ENCODE peak calls at places on chromosomes 4 and X, in seven cellular contexts. I is NCI-H1105; A is hepatocyte; W is neuronal stem cell; U is NCI-H345; C is endothelial cell; P is naive thymus-derived CD8-positive, alpha-beta T cell. V is an unnamed sample.

GRCh38 chr4:156322592-156322991 is 368.9 kb upstream of the CTSO start:
- DNase-seq in I (no peak), A (no peak), W (no peak), U (no peak), C (no peak), P (no peak), V (peak; percentile 90)

GRCh38 chr4:39118034-39118658 is 56.1 kb downstream of the KLHL5 start:
- DNase-seq in I (no peak), A (no peak), W (no peak), U (no peak), C (no peak), P (no peak), V (no peak)

GRCh38 chr4:126956192-126956897 is 676.4 kb upstream of the INTU start:
- DNase-seq in I (no peak), A (no peak), W (no peak), U (no peak), C (no peak), P (no peak), V (no peak)

GRCh38 chr4:140633951-140634350 is 65.2 kb upstream of the UCP1 start:
- DNase-seq in I (no peak), A (no peak), W (no peak), U (no peak), C (no peak), P (no peak), V (no peak)

GRCh38 chr4:147809171-147809570 is 77.3 kb downstream of the ARHGAP10 start:
- DNase-seq in I (no peak), A (no peak), W (no peak), U (no peak), C (no peak), P (no peak), V (no peak)

GRCh38 chr4:37383579-37384229 is 139.2 kb downstream of the NWD2 start:
- DNase-seq in I (peak; percentile 2), A (peak; percentile 83), W (peak; percentile 53), U (peak; percentile 51), C (peak; percentile 52), P (no peak), V (peak; percentile 11)

GRCh38 chr4:78040431-78040830 is 16.7 kb upstream of the FRAS1 start:
- DNase-seq in I (no peak), A (no peak), W (no peak), U (no peak), C (no peak), P (no peak), V (no peak)

GRCh38 chr4:152935661-152936445 is at the start of gene FHDC1:
- DNase-seq in I (peak; percentile 57), A (peak; percentile 89), W (peak; percentile 51), U (peak; percentile 85), C (peak; percentile 39), P (no peak), V (no peak)

GRCh38 chrX:24946369-24946768 is 69.4 kb downstream of the ARX start:
- DNase-seq in I (no peak), A (no peak), W (no peak), U (no peak), C (no peak), P (no peak), V (no peak)

GRCh38 chr4:154818230-154818629 is 37.2 kb downstream of the RBM46 start:
- DNase-seq in I (no peak), A (no peak), W (no peak), U (no peak), C (no peak), P (no peak), V (no peak)

GRCh38 chr4:41992967-41993857 is 2.9 kb downstream of the SLC30A9 start:
- DNase-seq in I (no peak), A (no peak), W (no peak), U (no peak), C (no peak), P (no peak), V (no peak)

GRCh38 chr4:89134775-89135319 is 23.5 kb downstream of the TIGD2 start:
- DNase-seq in I (no peak), A (peak; percentile 73), W (no peak), U (no peak), C (no peak), P (no peak), V (peak; percentile 40)

GRCh38 chr4:87882861-87883260 is 50.1 kb downstream of the MEPE start:
- DNase-seq in I (no peak), A (no peak), W (no peak), U (no peak), C (no peak), P (no peak), V (no peak)

GRCh38 chrX:55357236-55357635 is 92.5 kb upstream of the PAGE3 start:
- DNase-seq in I (no peak), A (no peak), W (no peak), U (no peak), C (no peak), P (peak; percentile 2), V (no peak)

GRCh38 chrX:150238656-150239382 is 124.3 kb upstream of the MAMLD1 start:
- DNase-seq in I (no peak), A (no peak), W (no peak), U (no peak), C (no peak), P (no peak), V (no peak)

GRCh38 chr4:145734576-145735329 is 54.8 kb downstream of the C4orf51 start:
- DNase-seq in I (no peak), A (peak; percentile 82), W (no peak), U (no peak), C (no peak), P (no peak), V (peak; percentile 98)

GRCh38 chrX:84729809-84730208 is 227.6 kb upstream of the HDX start:
- DNase-seq in I (peak; percentile 13), A (peak; percentile 54), W (peak; percentile 11), U (peak; percentile 8), C (peak; percentile 3), P (no peak), V (peak; percentile 8)

GRCh38 chr4:79759793-79760192 is 313.2 kb downstream of the ANTXR2 start:
- DNase-seq in I (no peak), A (no peak), W (no peak), U (no peak), C (no peak), P (no peak), V (no peak)

GRCh38 chr4:23305026-23305425 is 584.8 kb downstream of the PPARGC1A start:
- DNase-seq in I (no peak), A (no peak), W (no peak), U (no peak), C (no peak), P (no peak), V (peak; percentile 54)

GRCh38 chr4:150250293-150250997 is 172.2 kb downstream of the DCLK2 start:
- DNase-seq in I (no peak), A (no peak), W (no peak), U (no peak), C (no peak), P (no peak), V (no peak)

GRCh38 chrX:44105228-44105913 is 132.2 kb upstream of the NDP start:
- DNase-seq in I (no peak), A (no peak), W (no peak), U (no peak), C (no peak), P (no peak), V (peak; percentile 12)

GRCh38 chrX:118519411-118520205 is 24.0 kb downstream of the DOCK11 start:
- DNase-seq in I (no peak), A (no peak), W (no peak), U (no peak), C (no peak), P (no peak), V (peak; percentile 47)

GRCh38 chrX:40539214-40540142 is 41.3 kb upstream of the ATP6AP2 start:
- DNase-seq in I (no peak), A (peak; percentile 38), W (no peak), U (peak; percentile 25), C (peak; percentile 25), P (peak; percentile 58), V (peak; percentile 78)